ENCODE peak calls at places on chromosomes 11 and 22, in eight cellular contexts. R is psoas muscle, L is neural progenitor cell, H is GM23338, T is PC-3, U is WERI-Rb-1, B is brain microvascular endothelial cell, M is tibial nerve. G is an unnamed sample.

GRCh38 chr11:122893131-122893530 is 10.6 kb downstream of the JHY start:
- DNase-seq in U (no peak), R (no peak), L (no peak), B (no peak), M (no peak), H (no peak), T (no peak), G (no peak)

GRCh38 chr11:107743161-107743560 is 31.3 kb upstream of the SLN start:
- DNase-seq in L (no peak), B (no peak), M (no peak), T (no peak), U (peak), R (no peak), H (no peak), G (no peak)

GRCh38 chr22:28329582-28330073 is 350.0 kb downstream of the TTC28 start:
- DNase-seq in T (no peak), L (no peak), H (no peak), B (no peak), M (no peak), R (no peak), U (no peak), G (no peak)

GRCh38 chr11:128262463-128263345 is 324.7 kb downstream of the ETS1 start:
- DNase-seq in L (no peak), M (no peak), B (no peak), U (no peak), R (no peak), H (no peak), T (no peak), G (no peak)

GRCh38 chr11:36711104-36711825 is 113.2 kb upstream of the RAG2 start:
- DNase-seq in L (no peak), M (no peak), H (peak), B (no peak), U (no peak), R (no peak), T (peak), G (no peak)

GRCh38 chr11:20668844-20669832 is at the start of gene NELL1:
- DNase-seq in T (no peak), M (no peak), R (no peak), L (peak), U (peak), H (peak), B (no peak), G (no peak)

GRCh38 chr22:44683237-44683636 is 18.8 kb upstream of the PRR5 start:
- DNase-seq in T (no peak), B (no peak), M (no peak), L (no peak), U (no peak), H (no peak), R (no peak), G (no peak)

GRCh38 chr22:45262931-45263789 is 21.6 kb upstream of the UPK3A start:
- DNase-seq in U (no peak), T (no peak), R (peak), M (no peak), B (no peak), L (no peak), H (no peak), G (peak)

GRCh38 chr11:61133145-61133544 is 28.1 kb downstream of the VPS37C start:
- DNase-seq in R (no peak), U (no peak), H (no peak), L (no peak), B (no peak), M (no peak), T (no peak), G (no peak)

GRCh38 chr11:9385288-9385902 is 943 bp downstream of the IPO7 start:
- DNase-seq in U (no peak), L (no peak), T (no peak), B (no peak), R (no peak), M (no peak), H (no peak), G (no peak)

GRCh38 chr11:70854891-70855556 is 397.4 kb downstream of the SHANK2 start:
- DNase-seq in T (no peak), U (peak), L (no peak), M (no peak), H (no peak), R (peak), B (no peak), G (no peak)

GRCh38 chr11:69912911-69913451 is 93.8 kb upstream of the FGF3 start:
- DNase-seq in B (no peak), H (peak), U (no peak), R (peak), L (peak), T (no peak), M (no peak), G (no peak)

GRCh38 chr11:59112494-59112893 is 5.5 kb downstream of the FAM111B start:
- DNase-seq in H (no peak), B (no peak), L (no peak), U (no peak), R (no peak), M (no peak), T (peak), G (no peak)

GRCh38 chr11:103883856-103884255 is 152.6 kb upstream of the DDI1 start:
- DNase-seq in R (no peak), U (peak), L (no peak), M (no peak), T (no peak), H (no peak), B (no peak), G (no peak)

GRCh38 chr11:116727990-116728389 is 44.8 kb downstream of the BUD13 start:
- DNase-seq in L (no peak), H (no peak), U (no peak), R (no peak), M (no peak), T (peak), B (no peak), G (no peak)

GRCh38 chr11:111714522-111714921 is 51.7 kb downstream of the PPP2R1B start:
- DNase-seq in R (no peak), B (no peak), H (no peak), U (no peak), M (no peak), T (no peak), L (no peak), G (no peak)

GRCh38 chr22:47175151-47175760 is 412.8 kb downstream of the TBC1D22A start:
- DNase-seq in M (peak), L (no peak), H (no peak), R (peak), U (peak), B (no peak), T (no peak), G (peak)

GRCh38 chr22:31425331-31426050 is 26.1 kb downstream of the DRG1 start:
- DNase-seq in M (no peak), H (no peak), T (no peak), U (no peak), B (no peak), R (no peak), L (no peak), G (no peak)

GRCh38 chr22:48627203-48627602 is 1200.5 kb downstream of the BRD1 start:
- DNase-seq in B (no peak), U (no peak), H (no peak), M (no peak), L (peak), T (no peak), R (no peak), G (peak)

GRCh38 chr11:72331761-72332160 is 87.8 kb upstream of the PHOX2A start:
- DNase-seq in R (no peak), U (no peak), L (no peak), H (no peak), T (no peak), B (no peak), M (no peak), G (no peak)

GRCh38 chr22:49772692-49773091 is 55.0 kb downstream of the BRD1 start:
- DNase-seq in H (no peak), R (peak), L (no peak), B (no peak), M (no peak), T (no peak), U (no peak), G (no peak)

GRCh38 chr11:92340839-92341238 is 116.2 kb downstream of the FAT3 start:
- DNase-seq in T (peak), H (peak), U (peak), M (no peak), B (peak), L (peak), R (no peak), G (no peak)

GRCh38 chr22:46088541-46089311 is 61.6 kb upstream of the PPARA start:
- DNase-seq in U (no peak), R (peak), H (no peak), M (peak), B (peak), L (no peak), T (no peak), G (peak)

GRCh38 chr11:69834811-69835800 is 15.9 kb upstream of the FGF3 start:
- DNase-seq in M (no peak), R (no peak), U (no peak), L (peak), T (no peak), B (no peak), H (peak), G (no peak)

GRCh38 chr11:121723261-121723741 is 270.5 kb upstream of the SORL1-AS1 start:
- DNase-seq in B (peak), H (peak), U (no peak), M (peak), T (no peak), R (peak), L (peak), G (no peak)

GRCh38 chr11:92342886-92343285 is 118.3 kb downstream of the FAT3 start:
- DNase-seq in H (no peak), L (no peak), T (peak), R (no peak), M (no peak), B (no peak), U (no peak), G (no peak)

GRCh38 chr22:41485033-41485432 is 16.1 kb downstream of the ACO2 start:
- DNase-seq in M (no peak), L (no peak), T (no peak), H (no peak), U (no peak), B (no peak), R (peak), G (no peak)

GRCh38 chr11:86912238-86912637 is 43.0 kb downstream of the FZD4 start:
- DNase-seq in H (no peak), B (no peak), U (no peak), R (no peak), M (no peak), L (no peak), T (no peak), G (no peak)

GRCh38 chr11:69882270-69882608 is 63.0 kb upstream of the FGF3 start:
- DNase-seq in L (no peak), R (no peak), M (no peak), H (no peak), T (no peak), U (no peak), B (no peak), G (no peak)

GRCh38 chr11:87198266-87198881 is 160.6 kb downstream of the TMEM135 start:
- DNase-seq in H (peak), M (no peak), R (no peak), B (no peak), L (no peak), U (no peak), T (peak), G (no peak)

GRCh38 chr22:46201059-46201757 is 48.9 kb downstream of the CDPF1 start:
- DNase-seq in H (peak), T (no peak), L (peak), M (no peak), U (no peak), B (no peak), R (no peak), G (no peak)

GRCh38 chr11:2802389-2803185 is 83.0 kb downstream of the CDKN1C start:
- DNase-seq in T (no peak), M (peak), L (no peak), H (no peak), B (no peak), R (peak), U (peak), G (no peak)

GRCh38 chr11:57073121-57073520 is 84.4 kb downstream of the OR5AK2 start:
- DNase-seq in T (no peak), R (no peak), L (no peak), U (no peak), M (no peak), H (no peak), B (peak), G (no peak)

GRCh38 chr22:36981247-36981775 is 37.9 kb downstream of the TST start:
- DNase-seq in H (no peak), T (no peak), L (no peak), U (no peak), B (no peak), R (no peak), M (no peak), G (no peak)

GRCh38 chr11:5986885-5987284 is at the start of gene OR52L1:
- DNase-seq in T (no peak), M (no peak), H (no peak), L (no peak), U (no peak), B (no peak), R (no peak), G (no peak)

GRCh38 chr11:32374261-32374711 is 61.1 kb downstream of the WT1 start:
- DNase-seq in B (no peak), R (no peak), H (peak), U (peak), M (no peak), T (peak), L (peak), G (no peak)

GRCh38 chr22:33909075-33909458 is 11.2 kb downstream of the LARGE1 start:
- DNase-seq in H (no peak), B (peak), L (no peak), M (no peak), T (no peak), U (no peak), R (peak), G (no peak)

GRCh38 chr11:11396290-11397042 is 43.4 kb upstream of the CSNK2A3 start:
- DNase-seq in H (no peak), L (no peak), R (no peak), T (no peak), U (no peak), B (peak), M (no peak), G (no peak)
- H3K27ac ChIP-seq in H (no peak), L (no peak), R (no peak), T (no peak), U (no peak), B (no peak), M (no peak), G (no peak)

GRCh38 chr11:78876686-78877085 is 302.0 kb upstream of the NARS2 start:
- DNase-seq in L (no peak), B (no peak), T (no peak), M (no peak), R (no peak), U (no peak), H (no peak), G (no peak)
- H3K27ac ChIP-seq in L (no peak), B (no peak), T (no peak), M (no peak), R (no peak), U (no peak), H (no peak), G (no peak)

DNA sequence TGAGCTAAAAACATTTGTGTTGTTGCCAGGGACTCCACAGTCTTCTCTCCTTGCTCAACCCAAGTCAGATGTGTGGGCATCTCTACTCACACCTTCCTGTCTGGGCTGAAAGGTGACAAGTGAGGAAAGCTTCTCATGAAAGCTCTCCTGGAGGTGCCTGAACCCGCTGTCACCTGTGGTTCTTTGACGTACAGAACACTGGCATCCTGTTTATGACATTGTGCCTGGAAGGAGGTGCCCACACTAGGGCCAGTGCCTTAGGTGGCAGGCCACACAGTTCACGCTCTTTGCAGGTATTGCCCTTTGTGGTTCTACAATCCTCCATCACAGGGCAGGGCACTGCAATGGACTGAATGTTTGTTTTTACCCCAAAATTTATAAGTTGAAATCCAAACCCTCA is 108.5 kb downstream of the CD44 start:
- DNase-seq in L (no peak), H (no peak), U (no peak), M (no peak), R (no peak), T (no peak), B (no peak), G (no peak)
- H3K27ac ChIP-seq in L (no peak), H (no peak), U (no peak), M (no peak), R (no peak), T (no peak), B (no peak), G (peak)

GRCh38 chr11:26992031-26992541 is 1.8 kb upstream of the FIBIN start:
- DNase-seq in L (no peak), M (no peak), B (peak), T (no peak), R (no peak), U (no peak), H (no peak), G (no peak)
- H3K27ac ChIP-seq in L (no peak), M (peak), B (peak), T (no peak), R (no peak), U (no peak), H (no peak), G (peak)

G was measured in upper lobe of left lung.